ENCODE peak calls at places on chromosome 18, in four cellular contexts. E is HL-60, Y is GM12891, V is GM12878. O is an unnamed sample.

GRCh38 chr18:76923485-76924085 is 101.2 kb downstream of the ZNF236 start:
- DNase-seq in E (no peak), V (no peak), Y (no peak), O (peak; percentile 33)

GRCh38 chr18:54386043-54386442 is 28.3 kb downstream of the C18orf54 start:
- DNase-seq in V (no peak), E (no peak), Y (no peak), O (no peak)

GRCh38 chr18:71398530-71398929 is 1109.7 kb downstream of the SOCS6 start:
- DNase-seq in V (no peak), E (no peak), Y (no peak), O (no peak)

GRCh38 chr18:58364867-58365533 is 263.9 kb downstream of the ALPK2 start:
- DNase-seq in V (no peak), Y (no peak), E (no peak), O (no peak)

GRCh38 chr18:580154-580553 is at the start of gene CETN1:
- DNase-seq in V (no peak), Y (no peak), E (no peak), O (peak; percentile 59)

GRCh38 chr18:62487161-62487560 is 35.7 kb upstream of the ZCCHC2 start:
- DNase-seq in V (no peak), E (no peak), Y (no peak), O (no peak)

GRCh38 chr18:63553117-63553516 is 10.9 kb downstream of the SERPINB12 start:
- DNase-seq in Y (no peak), V (no peak), E (peak; percentile 81), O (no peak)

GRCh38 chr18:38923136-38923535 is 1357.5 kb upstream of the CELF4 start:
- DNase-seq in Y (no peak), V (no peak), E (no peak), O (no peak)

GRCh38 chr18:79517322-79517721 is 121.6 kb downstream of the NFATC1 start:
- DNase-seq in E (no peak), V (no peak), Y (no peak), O (no peak)

GRCh38 chr18:79429381-79429780 is 33.7 kb downstream of the NFATC1 start:
- DNase-seq in V (no peak), Y (no peak), E (no peak), O (no peak)

GRCh38 chr18:77100751-77101355 is 31.7 kb downstream of the MBP start:
- DNase-seq in V (no peak), Y (no peak), E (no peak), O (no peak)

GRCh38 chr18:28468903-28469302 is 292.0 kb upstream of the CDH2 start:
- DNase-seq in Y (no peak), V (no peak), E (no peak), O (no peak)

GRCh38 chr18:48854780-48855179 is 96.0 kb downstream of the SMAD7 start:
- DNase-seq in E (no peak), Y (no peak), V (no peak), O (no peak)

GRCh38 chr18:35786359-35787042 is 186.0 kb upstream of the RMP24 start:
- DNase-seq in V (peak; percentile 20), E (no peak), Y (no peak), O (no peak)

GRCh38 chr18:76262956-76263955 is 231.8 kb downstream of the ZNF516 start:
- DNase-seq in Y (no peak), E (no peak), V (no peak), O (no peak)

GRCh38 chr18:49613141-49613641 is 51.3 kb downstream of the LIPG start:
- DNase-seq in Y (no peak), E (no peak), V (no peak), O (no peak)

GRCh38 chr18:8952174-8952573 is 150.3 kb upstream of the NDUFV2 start:
- DNase-seq in E (no peak), V (no peak), Y (no peak), O (no peak)

GRCh38 chr18:46290440-46291020 is 186.3 kb downstream of the HAUS1 start:
- DNase-seq in E (no peak), Y (no peak), V (no peak), O (no peak)

GRCh38 chr18:80175451-80176235 is 66.6 kb downstream of the ADNP2 start:
- DNase-seq in E (no peak), Y (no peak), V (no peak), O (no peak)

GRCh38 chr18:23194150-23194968 is 59.1 kb downstream of the CABLES1 start:
- DNase-seq in Y (no peak), V (no peak), E (no peak), O (no peak)

GRCh38 chr18:27865431-27865830 is 311.5 kb downstream of the CDH2 start:
- DNase-seq in Y (no peak), V (no peak), E (no peak), O (no peak)

GRCh38 chr18:43303376-43303775 is 26.1 kb upstream of the SYT4 start:
- DNase-seq in V (no peak), Y (no peak), E (no peak), O (no peak)

GRCh38 chr18:62730926-62731325 is 15.6 kb downstream of the PHLPP1 start:
- DNase-seq in E (peak; percentile 79), V (no peak), Y (no peak), O (no peak)

GRCh38 chr18:45357681-45358470 is 257.4 kb upstream of the SLC14A2 start:
- DNase-seq in Y (no peak), V (no peak), E (no peak), O (no peak)

GRCh38 chr18:56662902-56663301 is 11.7 kb downstream of the WDR7 start:
- DNase-seq in V (no peak), Y (no peak), E (no peak), O (no peak)

GRCh38 chr18:56659111-56659510 is 8.0 kb downstream of the WDR7 start:
- DNase-seq in Y (no peak), E (no peak), V (no peak), O (no peak)

GRCh38 chr18:56660655-56661054 is 9.5 kb downstream of the WDR7 start:
- DNase-seq in E (no peak), V (no peak), Y (no peak), O (no peak)

GRCh38 chr18:56662502-56662901 is 11.3 kb downstream of the WDR7 start:
- DNase-seq in V (no peak), E (no peak), Y (no peak), O (no peak)

GRCh38 chr18:56661414-56662101 is 10.4 kb downstream of the WDR7 start:
- DNase-seq in Y (no peak), E (no peak), V (no peak), O (no peak)
- TF ChIP-seq SPI1 in Y (no peak), E (no peak), V (no peak), O (no peak)

GRCh38 chr18:60377778-60378469 is 5.3 kb upstream of the MC4R start:
- DNase-seq in Y (no peak), E (no peak), V (no peak), O (no peak)
- TF ChIP-seq SPI1 in Y (no peak), E (no peak), V (no peak), O (no peak)

GRCh38 chr18:65592419-65592818 is 158.4 kb upstream of the CDH7 start:
- DNase-seq in V (no peak), Y (no peak), E (no peak), O (no peak)
- TF ChIP-seq SPI1 in V (no peak), Y (no peak), E (no peak), O (no peak)

GRCh38 chr18:73004260-73004659 is 136.5 kb upstream of the NETO1 start:
- DNase-seq in V (no peak), E (no peak), Y (no peak), O (no peak)

GRCh38 chr18:73006331-73006730 is 138.5 kb upstream of the NETO1 start:
- DNase-seq in E (no peak), V (no peak), Y (no peak), O (no peak)

GRCh38 chr18:73007935-73008308 is 140.1 kb upstream of the NETO1 start:
- DNase-seq in Y (no peak), V (no peak), E (no peak), O (no peak)

DNA sequence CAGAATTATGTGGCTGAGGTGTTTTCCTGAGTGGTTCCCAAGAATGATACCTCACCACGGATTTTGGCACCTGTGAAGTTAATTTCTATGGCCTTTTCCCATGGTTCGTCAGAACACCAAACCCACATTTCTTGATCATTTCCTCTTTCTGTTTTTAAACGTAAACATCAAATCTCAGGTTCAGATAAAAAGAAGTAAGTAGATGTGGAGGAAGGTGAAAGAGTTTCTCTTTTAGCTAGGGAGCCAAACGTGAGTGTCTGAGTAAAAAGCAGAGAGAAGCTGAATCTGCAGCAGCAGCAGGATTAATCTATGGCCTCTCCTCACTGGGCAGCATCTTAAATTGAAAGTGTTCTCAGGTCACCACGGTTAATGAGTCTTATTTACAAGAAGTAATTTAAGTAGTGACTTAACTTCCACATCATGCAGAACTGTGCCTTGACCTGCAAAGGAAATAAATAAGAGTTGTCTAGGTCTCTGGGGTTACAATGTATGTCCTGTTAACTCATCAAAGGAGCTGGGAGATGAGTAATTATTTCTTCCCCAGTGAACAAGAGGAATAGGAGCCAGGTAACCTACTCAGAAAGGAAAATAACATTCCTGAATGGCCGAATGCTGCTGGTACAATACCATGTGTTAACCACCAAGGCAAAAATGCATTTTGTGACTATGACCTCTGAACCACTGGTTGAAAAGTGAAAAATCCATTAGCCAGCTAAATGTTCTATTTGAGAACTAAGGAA is 139.6 kb upstream of the NETO1 start:
- DNase-seq in V (peak; percentile 25), E (no peak), Y (no peak), O (no peak)
- TF ChIP-seq SPI1 in V (peak; percentile 83), E (no peak), Y (peak; percentile 92), O (no peak)

DNA sequence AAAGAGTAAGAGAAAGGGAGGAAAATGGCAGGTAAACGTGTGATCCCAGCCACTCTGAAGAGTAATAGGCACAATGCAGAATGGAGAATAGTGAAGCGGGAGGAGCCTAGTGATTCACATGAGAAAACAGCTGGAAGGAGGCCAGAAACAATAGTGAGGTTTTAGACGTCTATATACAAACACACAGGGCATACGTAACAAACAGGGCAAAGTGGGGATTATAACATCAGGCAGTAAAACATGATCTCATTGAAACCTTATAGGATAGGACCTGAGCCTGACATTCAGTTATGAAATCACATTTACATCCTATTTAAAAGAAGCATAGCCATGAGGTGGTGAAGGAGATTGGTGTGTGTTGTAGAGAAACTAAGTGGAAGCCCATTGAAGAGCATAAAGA is 33.0 kb upstream of the GATA6 start:
- DNase-seq in V (no peak), Y (no peak), E (no peak), O (no peak)
- TF ChIP-seq SPI1 in V (no peak), Y (no peak), E (no peak), O (no peak)

DNA sequence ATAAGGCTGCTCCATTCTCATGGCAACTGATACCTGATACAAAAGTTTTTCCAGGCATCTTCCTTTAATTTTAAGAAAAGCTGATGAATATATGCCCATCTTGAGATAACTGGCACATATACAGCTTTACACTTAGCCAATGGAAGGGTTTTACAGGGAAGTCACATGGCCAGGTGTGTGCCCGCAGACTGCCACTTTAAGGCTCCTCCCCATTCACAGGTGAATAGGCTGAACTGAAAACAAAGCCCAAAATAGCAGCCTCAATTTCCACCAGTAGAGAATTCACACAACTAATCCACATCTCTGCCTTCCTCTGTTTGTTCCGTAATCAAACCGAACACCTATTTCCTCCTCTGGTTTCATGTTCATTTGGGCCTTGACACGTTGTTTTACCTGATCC is 9.8 kb upstream of the ME2 start:
- DNase-seq in V (no peak), E (no peak), Y (no peak), O (no peak)
- TF ChIP-seq SPI1 in V (no peak), E (no peak), Y (no peak), O (no peak)

GRCh38 chr18:12049983-12050811 is 43.4 kb upstream of the ANKRD62 start:
- DNase-seq in Y (no peak), V (peak; percentile 59), E (peak; percentile 79), O (no peak)
- TF ChIP-seq SPI1 in Y (peak; percentile 100), V (peak; percentile 100), E (peak; percentile 98), O (peak; percentile 32)

O was measured in K562.